ENCODE peak calls at places on chromosome 10, in seven cellular contexts. G is PC-3, U is esophagus squamous epithelium, J is IMR-90, K is psoas muscle, O is Caco-2, T is fibroblast of lung. F is an unnamed sample.

GRCh38 chr10:68212721-68213352 is 19.1 kb downstream of the ATOH7 start:
- DNase-seq in U (no peak), O (no peak), J (peak; percentile 67), G (peak; percentile 80), K (no peak), T (peak; percentile 20), F (no peak)

GRCh38 chr10:62916157-62916603 is 100.0 kb upstream of the EGR2 start:
- DNase-seq in J (peak; percentile 25), K (no peak), T (peak; percentile 83), G (peak; percentile 99), U (no peak), O (no peak), F (no peak)

GRCh38 chr10:34748357-34748756 is 66.7 kb downstream of the PARD3 start:
- DNase-seq in T (no peak), O (no peak), K (no peak), G (no peak), J (no peak), U (no peak), F (no peak)

GRCh38 chr10:86300931-86301330 is 65.7 kb downstream of the GRID1 start:
- DNase-seq in U (no peak), G (no peak), K (no peak), J (no peak), O (no peak), T (no peak), F (no peak)

GRCh38 chr10:75612904-75613684 is 181.7 kb downstream of the LRMDA start:
- DNase-seq in K (no peak), O (no peak), J (no peak), U (no peak), T (peak; percentile 85), G (no peak), F (no peak)

GRCh38 chr10:71460615-71461014 is 63.9 kb downstream of the CDH23 start:
- DNase-seq in U (no peak), G (no peak), O (no peak), T (no peak), J (no peak), K (no peak), F (no peak)

GRCh38 chr10:17756557-17757208 is 4.7 kb downstream of the TMEM236 start:
- DNase-seq in G (no peak), U (no peak), T (no peak), J (peak; percentile 22), K (no peak), O (no peak), F (no peak)

GRCh38 chr10:49280001-49280408 is 19.0 kb upstream of the C10orf71 start:
- DNase-seq in U (no peak), J (peak; percentile 15), G (peak; percentile 47), K (no peak), T (peak; percentile 7), O (no peak), F (no peak)

GRCh38 chr10:95363303-95363912 is 72.6 kb upstream of the PDLIM1 start:
- DNase-seq in T (peak; percentile 45), O (peak; percentile 52), U (no peak), J (peak; percentile 77), G (peak; percentile 80), K (no peak), F (no peak)

GRCh38 chr10:35194906-35195305 is 68.3 kb downstream of the CREM start:
- DNase-seq in J (peak; percentile 91), K (no peak), U (no peak), O (no peak), G (peak; percentile 37), T (peak; percentile 73), F (no peak)

GRCh38 chr10:80741278-80741677 is 203.6 kb downstream of the SH2D4B start:
- DNase-seq in G (no peak), U (no peak), T (no peak), O (no peak), J (no peak), K (no peak), F (no peak)

GRCh38 chr10:128036746-128037542 is 89.3 kb downstream of the MKI67 start:
- DNase-seq in J (peak; percentile 16), T (peak; percentile 67), G (peak; percentile 51), O (no peak), U (no peak), K (no peak), F (no peak)

GRCh38 chr10:20877986-20878979 is 18.8 kb downstream of the NEBL start:
- DNase-seq in O (no peak), J (no peak), K (no peak), G (peak; percentile 59), T (peak; percentile 46), U (no peak), F (no peak)

GRCh38 chr10:3241128-3242057 is 68.8 kb upstream of the PITRM1 start:
- DNase-seq in U (no peak), J (no peak), T (peak; percentile 56), K (no peak), O (no peak), G (no peak), F (no peak)

GRCh38 chr10:113788604-113789083 is 37.2 kb downstream of the PLEKHS1 start:
- DNase-seq in T (peak; percentile 96), G (peak; percentile 94), K (peak; percentile 25), U (no peak), J (peak; percentile 96), O (no peak), F (peak; percentile 16)

GRCh38 chr10:90319188-90319914 is 538.5 kb downstream of the HTR7 start:
- DNase-seq in K (no peak), U (no peak), T (peak; percentile 95), G (peak; percentile 96), O (peak; percentile 36), J (peak; percentile 94), F (no peak)

GRCh38 chr10:114605155-114605797 is 52.8 kb downstream of the ABLIM1 start:
- DNase-seq in T (no peak), J (no peak), G (no peak), O (no peak), K (no peak), U (no peak), F (no peak)

GRCh38 chr10:72890086-72890485 is 3.5 kb upstream of the OIT3 start:
- DNase-seq in K (no peak), J (no peak), O (no peak), T (no peak), G (no peak), U (no peak), F (no peak)

GRCh38 chr10:102837230-102837721 is at the start of gene CYP17A1:
- DNase-seq in U (no peak), T (peak; percentile 13), O (no peak), K (peak; percentile 59), J (no peak), G (no peak), F (no peak)

GRCh38 chr10:119425881-119426170 is 116.7 kb downstream of the RGS10 start:
- DNase-seq in O (no peak), U (no peak), J (no peak), G (no peak), K (no peak), T (no peak), F (no peak)

GRCh38 chr10:110919349-110919931 is at the start of gene SHOC2:
- DNase-seq in K (peak; percentile 99), T (no peak), G (peak; percentile 51), O (peak; percentile 100), J (no peak), U (peak; percentile 97), F (no peak)

DNA sequence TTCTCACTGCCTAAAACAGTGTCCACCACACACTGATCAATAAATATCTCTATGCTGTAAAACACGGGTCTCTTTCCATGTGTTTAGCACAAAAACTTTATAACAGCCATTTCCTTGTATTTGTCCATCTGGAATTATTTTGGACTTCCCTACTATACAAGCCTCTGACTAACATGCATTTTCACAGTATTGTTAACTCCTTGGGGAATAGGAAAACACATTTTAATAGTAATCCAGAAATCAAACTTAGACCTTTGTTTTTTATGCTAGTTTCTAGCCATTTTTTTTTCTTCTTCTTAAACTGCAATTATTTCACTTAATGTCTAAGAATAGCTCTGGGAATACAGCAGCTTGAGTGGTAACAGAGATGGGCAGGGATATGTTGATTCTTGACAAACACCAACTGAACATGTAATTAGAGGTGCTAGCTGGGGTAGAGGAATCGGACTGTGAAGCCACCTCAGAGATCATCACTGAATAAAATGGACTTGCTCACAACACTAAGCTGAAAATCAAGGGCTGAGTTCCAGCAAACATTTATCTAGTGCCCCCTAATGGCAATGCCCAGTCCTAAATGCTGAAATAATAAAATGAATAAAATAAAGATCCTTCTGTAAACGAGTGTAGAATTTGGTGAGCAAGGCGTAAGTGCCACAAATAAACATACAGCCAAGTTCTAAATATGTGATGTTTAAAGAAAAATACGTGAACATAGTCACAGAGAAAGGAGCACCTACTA is 593.1 kb downstream of the SORCS1 start:
- DNase-seq in T (peak; percentile 35), U (no peak), O (no peak), K (no peak), G (peak; percentile 68), J (peak; percentile 61), F (no peak)
- TF ChIP-seq CTCF in T (peak; percentile 54), U (no peak), O (peak; percentile 18), K (no peak), G (peak; percentile 69), J (peak; percentile 50), F (no peak)

DNA sequence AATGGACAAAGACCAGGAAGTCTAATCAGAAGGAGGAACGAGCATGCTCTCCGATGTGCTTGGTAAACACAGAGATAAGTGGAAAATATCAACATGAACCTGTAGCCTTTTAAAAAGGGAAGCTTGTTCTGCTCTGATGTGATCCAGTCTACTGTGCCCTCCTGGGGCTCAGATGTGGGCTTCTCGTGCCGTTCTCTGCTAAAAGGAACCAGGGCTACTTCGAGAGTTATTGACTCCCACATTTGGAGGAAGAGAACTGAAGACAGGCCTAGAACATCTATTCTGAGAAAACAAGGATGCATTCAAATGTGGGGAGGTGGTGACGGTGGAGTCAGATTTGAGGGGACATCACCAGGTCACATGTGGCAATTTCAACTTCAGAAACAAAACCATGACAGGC is 325.4 kb downstream of the GLRX3 start:
- DNase-seq in U (no peak), G (no peak), J (no peak), T (no peak), K (no peak), O (no peak), F (no peak)
- H3K9me3 ChIP-seq in U (peaks cover 7% of the 10 kb centered on the region), G (no peaks in the 10 kb centered on the region), J (peaks cover 35% of the 10 kb centered on the region), T (no peaks in the 10 kb centered on the region), K (no peaks in the 10 kb centered on the region), O (no peaks in the 10 kb centered on the region), F (no peaks in the 10 kb centered on the region)

DNA sequence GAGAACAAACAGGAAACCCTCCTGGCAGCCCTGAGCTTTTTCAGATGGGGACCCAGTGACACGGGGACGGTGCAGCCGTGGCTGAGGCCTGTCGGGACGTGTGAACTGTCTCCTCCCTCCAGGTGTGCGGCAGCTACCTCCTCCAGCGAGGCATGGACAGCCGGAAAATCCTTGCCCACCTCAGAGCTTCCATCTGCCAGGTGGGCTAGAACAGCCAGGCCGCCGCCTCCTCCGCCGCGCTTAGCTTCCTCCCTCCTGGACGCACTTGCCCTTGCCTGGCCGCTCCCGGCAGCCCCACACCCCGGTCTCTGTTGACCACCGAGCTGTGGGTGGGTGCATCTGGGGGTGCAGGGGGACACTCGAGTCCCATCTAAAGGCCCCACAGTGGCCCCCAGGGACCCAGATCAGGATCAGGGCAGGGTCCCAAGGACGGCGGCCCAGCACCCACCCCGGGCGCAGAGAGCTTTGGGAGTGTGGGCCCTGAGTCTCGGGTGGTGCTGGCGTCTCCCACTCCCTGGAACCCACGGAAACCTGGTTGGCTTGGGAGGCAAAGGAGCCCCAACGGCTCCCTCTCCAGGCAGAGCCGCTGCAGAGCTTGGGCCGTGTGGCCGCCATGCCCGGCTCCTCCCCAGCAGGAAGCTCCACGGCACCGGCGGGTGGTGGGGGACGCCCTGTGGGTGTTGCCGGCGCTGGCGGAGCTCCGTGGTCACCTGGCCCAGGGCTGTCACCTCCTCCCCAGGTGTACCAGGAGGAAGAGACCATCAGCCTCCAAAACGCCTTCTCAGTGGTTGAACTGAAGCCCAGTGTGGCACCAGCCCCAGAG is 32.9 kb upstream of the UTF1 start:
- DNase-seq in T (no peak), J (no peak), O (no peak), G (no peak), K (peak; percentile 11), U (no peak), F (no peak)
- TF ChIP-seq CTCF in T (no peak), J (no peak), O (no peak), G (no peak), K (no peak), U (no peak), F (no peak)

GRCh38 chr10:1413256-1413655 is 324.1 kb downstream of the ADARB2 start:
- DNase-seq in G (no peak), K (no peak), T (no peak), U (no peak), O (no peak), J (no peak), F (no peak)
- H3K9me3 ChIP-seq in G (no peaks in the 10 kb centered on the region), K (no peaks in the 10 kb centered on the region), T (no peaks in the 10 kb centered on the region), U (no peaks in the 10 kb centered on the region), O (peaks cover 3% of the 10 kb centered on the region), J (peaks cover 67% of the 10 kb centered on the region), F (no peaks in the 10 kb centered on the region)